ENCODE peak calls at places on chromosome 19, in five cellular contexts. I is lower leg skin, M is HEK293T, T is RWPE1, A is MCF 10A. J is an unnamed sample.

GRCh38 chr19:4100647-4101495 is 23.1 kb downstream of the MAP2K2 start:
- DNase-seq in A (no peak), T (no peak), I (no peak), M (no peak), J (no peak)

GRCh38 chr19:55492362-55492944 is 4.2 kb downstream of the SSC5D start:
- DNase-seq in A (peak), I (no peak), T (no peak), M (no peak), J (no peak)

GRCh38 chr19:54952591-54953344 is 5.4 kb upstream of the NLRP7 start:
- DNase-seq in I (no peak), M (no peak), T (peak), A (peak), J (no peak)

GRCh38 chr19:2249880-2250764 is 999 bp downstream of the AMH start:
- DNase-seq in M (no peak), T (no peak), A (no peak), I (no peak), J (no peak)

GRCh38 chr19:35195822-35196221 is 32.7 kb downstream of the FAM187B start:
- DNase-seq in M (no peak), A (no peak), T (no peak), I (no peak), J (no peak)

GRCh38 chr19:13215572-13216380 is 65.6 kb downstream of the IER2 start:
- DNase-seq in I (no peak), M (no peak), T (peak), A (peak), J (no peak)

GRCh38 chr19:39171479-39172465 is 25.0 kb upstream of the NCCRP1 start:
- DNase-seq in I (no peak), T (no peak), A (no peak), M (no peak), J (no peak)

GRCh38 chr19:52258426-52258825 is 11.0 kb upstream of the ZNF766 start:
- DNase-seq in M (no peak), I (no peak), T (no peak), A (no peak), J (no peak)

GRCh38 chr19:38647966-38648788 is 728 bp downstream of the ACTN4 start:
- DNase-seq in M (no peak), A (peak), I (no peak), T (no peak), J (peak)

GRCh38 chr19:2627319-2627829 is 75.1 kb downstream of the GNG7 start:
- DNase-seq in T (peak), A (peak), I (peak), M (no peak), J (peak)

GRCh38 chr19:47735131-47735530 is 10.2 kb upstream of the NOP53 start:
- DNase-seq in T (no peak), A (no peak), I (no peak), M (no peak), J (no peak)

GRCh38 chr19:10290439-10290875 is 705 bp downstream of the ICAM5 start:
- DNase-seq in A (peak), I (no peak), M (no peak), T (peak), J (no peak)

GRCh38 chr19:45848922-45849321 is 14.0 kb downstream of the SYMPK start:
- DNase-seq in T (no peak), A (no peak), I (no peak), M (no peak), J (no peak)

GRCh38 chr19:28468701-28469459 is 744.1 kb downstream of the UQCRFS1 start:
- DNase-seq in I (no peak), M (no peak), T (no peak), A (no peak), J (no peak)

GRCh38 chr19:13118424-13119193 is 545 bp downstream of the NACC1 start:
- DNase-seq in T (peak), A (peak), I (no peak), M (peak), J (no peak)

GRCh38 chr19:48965806-48966540 is 864 bp downstream of the FTL start:
- DNase-seq in M (peak), I (peak), A (peak), T (peak), J (peak)

GRCh38 chr19:31378404-31378803 is 29.2 kb upstream of the TSHZ3 start:
- DNase-seq in M (no peak), I (no peak), A (peak), T (peak), J (no peak)

GRCh38 chr19:48943081-48943480 is 9.6 kb downstream of the DHDH start:
- DNase-seq in A (no peak), T (no peak), M (no peak), I (no peak), J (no peak)

GRCh38 chr19:4414800-4415251 is 12.4 kb downstream of the CHAF1A start:
- DNase-seq in A (no peak), M (peak), T (no peak), I (no peak), J (no peak)

GRCh38 chr19:35710784-35711723 is 6.7 kb downstream of the ZBTB32 start:
- DNase-seq in T (no peak), I (no peak), A (no peak), M (no peak), J (no peak)

GRCh38 chr19:5828661-5829566 is 10.6 kb downstream of the FUT6 start:
- DNase-seq in T (no peak), I (no peak), M (peak), A (no peak), J (no peak)

GRCh38 chr19:50178859-50179537 is 15.9 kb upstream of the IZUMO2 start:
- DNase-seq in A (no peak), T (no peak), I (no peak), M (no peak), J (no peak)

GRCh38 chr19:46451352-46451751 is 20.0 kb downstream of the PNMA8A start:
- DNase-seq in A (peak), M (no peak), T (peak), I (no peak), J (peak)

GRCh38 chr19:58218899-58219298 is 9.8 kb upstream of the ZNF544 start:
- DNase-seq in I (no peak), T (no peak), M (no peak), A (peak), J (no peak)

GRCh38 chr19:35785087-35785627 is 9.8 kb downstream of the ARHGAP33 start:
- DNase-seq in A (no peak), T (no peak), I (no peak), M (no peak), J (no peak)

GRCh38 chr19:45798995-45799517 is 6.4 kb upstream of the DMWD start:
- DNase-seq in I (no peak), A (peak), T (peak), M (peak), J (peak)

GRCh38 chr19:43820098-43820860 is 6.8 kb upstream of the ZNF283 start:
- DNase-seq in T (peak), A (no peak), I (no peak), M (no peak), J (peak)

GRCh38 chr19:49210108-49210900 is 52.7 kb downstream of the TRPM4 start:
- DNase-seq in I (no peak), A (peak), T (peak), M (peak), J (no peak)

GRCh38 chr19:40163541-40164129 is 27.6 kb upstream of the MAP3K10 start:
- DNase-seq in M (no peak), I (no peak), A (no peak), T (no peak), J (no peak)

GRCh38 chr19:13299838-13300237 is 149.6 kb downstream of the IER2 start:
- DNase-seq in M (no peak), I (no peak), T (no peak), A (no peak), J (no peak)

GRCh38 chr19:33883869-33884519 is 87.3 kb downstream of the KCTD15 start:
- DNase-seq in M (no peak), I (no peak), T (no peak), A (no peak), J (no peak)

GRCh38 chr19:4326837-4327251 is 11.8 kb downstream of the STAP2 start:
- DNase-seq in I (no peak), A (no peak), T (no peak), M (no peak), J (no peak)

GRCh38 chr19:13463296-13463695 is 43.0 kb downstream of the CACNA1A start:
- DNase-seq in I (no peak), T (peak), M (peak), A (peak), J (no peak)

GRCh38 chr19:37362733-37363132 is 8.2 kb upstream of the ZNF527 start:
- DNase-seq in M (no peak), I (no peak), T (no peak), A (no peak), J (no peak)

GRCh38 chr19:16849168-16849567 is 20.0 kb downstream of the SIN3B start:
- DNase-seq in M (no peak), T (peak), I (no peak), A (peak), J (no peak)

GRCh38 chr19:12202250-12202649 is 39.4 kb downstream of the ZNF136 start:
- DNase-seq in T (no peak), M (no peak), A (no peak), I (peak), J (no peak)

GRCh38 chr19:16301999-16302694 is 22.5 kb upstream of the KLF2 start:
- DNase-seq in T (peak), M (no peak), I (no peak), A (peak), J (no peak)

GRCh38 chr19:2604747-2605329 is 97.7 kb downstream of the GNG7 start:
- DNase-seq in T (no peak), M (no peak), I (no peak), A (no peak), J (no peak)

GRCh38 chr19:40802300-40803169 is 3.5 kb downstream of the EGLN2 start:
- DNase-seq in I (peak), A (no peak), M (no peak), T (no peak), J (no peak)

GRCh38 chr19:52070496-52070895 is 21.9 kb upstream of the ZNF432 start:
- DNase-seq in T (no peak), I (no peak), M (no peak), A (no peak), J (no peak)

J was measured in pons.